ENCODE peak calls at places on chromosome 6, in ten cellular contexts. T is fibroblast of the aortic adventitia, G is mucosa of descending colon, Z is brain microvascular endothelial cell, I is PC-3, F is psoas muscle, N is A549, U is cardiac fibroblast, O is heart left ventricle, P is tibial artery. B is an unnamed sample.

GRCh38 chr6:30061766-30062458 is 847 bp downstream of the POLR1H start:
- DNase-seq in T (peak), G (peak), Z (no peak), I (peak), F (no peak), N (no peak), U (peak), O (peak), P (no peak), B (no peak)

GRCh38 chr6:138089325-138089724 is 17.9 kb downstream of the PERP start:
- DNase-seq in T (no peak), G (no peak), Z (no peak), I (no peak), F (no peak), N (no peak), U (no peak), O (no peak), P (no peak), B (no peak)

GRCh38 chr6:85864453-85865401 is 222.0 kb upstream of the SYNCRIP start:
- DNase-seq in T (peak), G (no peak), Z (no peak), I (peak), F (no peak), N (no peak), U (peak), O (no peak), P (no peak), B (no peak)

GRCh38 chr6:113632220-113632864 is 224.8 kb upstream of the MARCKS start:
- DNase-seq in T (peak), G (peak), Z (peak), I (peak), F (peak), N (peak), U (peak), O (peak), P (peak), B (peak)

GRCh38 chr6:10951675-10952282 is 64.9 kb downstream of the SYCP2L start:
- DNase-seq in T (peak), G (no peak), Z (peak), I (peak), F (no peak), N (peak), U (peak), O (no peak), P (no peak), B (no peak)

GRCh38 chr6:148064406-148065134 is 278.1 kb upstream of the SASH1 start:
- DNase-seq in T (peak), G (no peak), Z (peak), I (peak), F (no peak), N (no peak), U (peak), O (peak), P (no peak), B (no peak)

GRCh38 chr6:101226677-101227135 is 166.8 kb upstream of the GRIK2 start:
- DNase-seq in T (peak), G (peak), Z (peak), I (peak), F (no peak), N (peak), U (peak), O (no peak), P (no peak), B (no peak)

GRCh38 chr6:23654745-23655144 is 471.3 kb upstream of the NRSN1 start:
- DNase-seq in T (no peak), G (peak), Z (no peak), I (no peak), F (no peak), N (no peak), U (no peak), O (no peak), P (no peak), B (no peak)

GRCh38 chr6:32096394-32097258 is 12.5 kb downstream of the TNXB start:
- DNase-seq in T (no peak), G (no peak), Z (no peak), I (no peak), F (peak), N (no peak), U (no peak), O (no peak), P (no peak), B (no peak)
- H3K4me3 ChIP-seq in T (no peak), G (no peak), Z (no peak), I (no peak), F (peak), N (no peak), U (no peak), O (peak), P (peak), B (no peak)

DNA sequence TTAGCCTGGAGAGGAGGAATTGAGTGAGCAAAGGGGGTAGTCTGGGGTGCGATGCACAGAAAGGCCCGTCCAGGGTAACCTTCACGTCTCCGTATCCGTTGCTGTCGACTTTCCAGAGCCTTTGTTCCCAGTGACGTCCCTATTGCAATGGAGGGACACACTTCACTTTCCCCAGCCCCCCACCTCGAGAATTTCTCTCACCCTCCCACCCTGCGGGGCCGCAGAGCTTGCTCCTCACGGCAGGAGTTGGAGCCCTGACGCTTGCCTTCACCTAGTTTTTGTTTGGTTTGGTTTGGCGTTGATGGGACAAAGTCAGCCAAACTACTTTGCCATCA is 633 bp upstream of the MOXD1 start:
- DNase-seq in T (no peak), G (no peak), Z (no peak), I (no peak), F (no peak), N (no peak), U (no peak), O (no peak), P (no peak), B (no peak)
- H3K4me3 ChIP-seq in T (peak), G (no peak), Z (peak), I (peak), F (peak), N (peak), U (peak), O (peak), P (peak), B (peak)

GRCh38 chr6:39823187-39823815 is 31.1 kb downstream of the DAAM2 start:
- DNase-seq in T (no peak), G (no peak), Z (no peak), I (no peak), F (peak), N (no peak), U (peak), O (peak), P (peak), B (peak)

GRCh38 chr6:39819676-39820075 is 27.5 kb downstream of the DAAM2 start:
- DNase-seq in T (no peak), G (no peak), Z (no peak), I (no peak), F (no peak), N (no peak), U (peak), O (no peak), P (no peak), B (no peak)

GRCh38 chr6:39820553-39820952 is 28.4 kb downstream of the DAAM2 start:
- DNase-seq in T (no peak), G (no peak), Z (no peak), I (no peak), F (no peak), N (no peak), U (no peak), O (no peak), P (no peak), B (no peak)

GRCh38 chr6:39821014-39821738 is 29.0 kb downstream of the DAAM2 start:
- DNase-seq in T (peak), G (no peak), Z (no peak), I (no peak), F (no peak), N (no peak), U (no peak), O (no peak), P (no peak), B (no peak)

DNA sequence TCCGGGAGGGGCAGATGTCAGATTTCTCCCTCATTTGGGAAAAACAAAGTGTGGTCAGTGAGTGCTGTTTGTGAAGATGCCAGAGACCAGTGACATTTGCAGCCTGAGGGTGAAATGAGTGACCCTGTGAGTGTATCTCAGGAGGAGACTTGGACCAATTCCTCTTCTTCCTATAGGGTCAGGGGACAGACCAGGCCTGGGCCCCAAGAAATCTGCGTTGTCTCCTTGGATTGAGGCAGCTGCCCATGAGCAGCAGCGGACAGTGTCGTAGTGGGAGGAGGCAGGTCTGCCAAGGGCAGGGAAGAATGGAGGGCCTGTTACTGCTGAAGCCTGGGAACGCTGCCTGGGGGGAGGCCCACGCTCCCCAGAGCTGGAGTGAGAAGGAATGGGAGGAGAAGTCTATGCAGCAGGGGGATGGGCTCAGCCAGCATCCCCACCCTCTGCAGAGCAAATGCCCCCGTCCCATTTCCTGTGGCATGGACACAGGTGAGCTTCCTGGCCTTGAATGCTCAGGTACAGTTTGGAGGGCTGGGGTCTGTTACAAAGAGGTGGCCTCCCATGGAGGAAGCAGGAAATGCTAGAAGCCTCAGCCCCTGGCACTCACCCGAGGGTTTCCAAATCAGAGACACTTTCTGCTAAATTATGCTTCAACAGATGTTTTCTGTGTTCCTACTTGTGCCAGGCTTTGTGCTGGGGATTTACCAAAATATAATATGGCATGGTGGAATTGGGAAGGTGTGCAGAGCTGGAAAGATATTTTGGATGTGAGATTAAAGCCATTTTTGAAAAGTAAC is 29.8 kb downstream of the DAAM2 start:
- DNase-seq in T (peak), G (no peak), Z (no peak), I (no peak), F (peak), N (no peak), U (no peak), O (peak), P (peak), B (no peak)
- H3K4me3 ChIP-seq in T (no peak), G (no peak), Z (peak), I (no peak), F (peak), N (no peak), U (peak), O (peak), P (peak), B (peak)

DNA sequence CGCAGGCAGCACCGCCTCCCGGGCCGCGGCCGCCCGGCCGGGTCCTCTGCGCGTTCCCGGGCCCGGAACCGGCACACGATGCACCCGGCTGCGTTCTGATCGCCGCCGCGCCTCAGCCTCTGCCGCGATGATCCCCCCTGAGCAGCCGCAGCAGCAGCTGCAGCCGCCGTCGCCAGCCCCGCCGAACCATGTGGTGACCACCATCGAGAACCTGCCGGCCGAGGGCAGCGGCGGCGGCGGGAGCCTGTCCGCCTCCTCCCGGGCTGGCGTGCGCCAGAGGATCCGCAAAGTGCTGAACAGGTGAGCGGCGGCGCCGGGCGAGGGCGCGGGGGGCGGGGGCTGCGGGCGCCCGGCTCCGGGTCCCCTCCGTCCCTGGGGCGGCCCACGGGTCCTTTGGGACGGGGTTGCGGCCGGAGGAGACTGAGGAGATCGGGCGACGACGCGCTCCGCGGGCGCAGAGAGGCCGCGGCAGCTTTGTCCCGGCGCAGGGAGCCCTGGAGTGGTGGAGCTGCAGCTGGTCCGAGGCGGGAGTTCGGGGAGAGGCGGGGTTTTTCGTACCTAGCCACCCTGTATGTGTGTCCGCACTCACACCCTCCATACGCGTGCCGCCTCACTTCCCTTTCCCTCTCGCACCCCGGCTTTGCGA is 659 bp downstream of the SLC35F1 start:
- DNase-seq in T (no peak), G (no peak), Z (no peak), I (no peak), F (no peak), N (no peak), U (no peak), O (no peak), P (no peak), B (no peak)
- H3K4me3 ChIP-seq in T (peak), G (no peak), Z (peak), I (no peak), F (peak), N (peak), U (peak), O (peak), P (peak), B (peak)

GRCh38 chr6:107491791-107492674 is 2.1 kb downstream of the SOBP start:
- DNase-seq in T (peak), G (no peak), Z (peak), I (no peak), F (peak), N (no peak), U (peak), O (peak), P (peak), B (peak)
- H3K4me3 ChIP-seq in T (peak), G (no peak), Z (no peak), I (no peak), F (peak), N (peak), U (peak), O (peak), P (peak), B (peak)

DNA sequence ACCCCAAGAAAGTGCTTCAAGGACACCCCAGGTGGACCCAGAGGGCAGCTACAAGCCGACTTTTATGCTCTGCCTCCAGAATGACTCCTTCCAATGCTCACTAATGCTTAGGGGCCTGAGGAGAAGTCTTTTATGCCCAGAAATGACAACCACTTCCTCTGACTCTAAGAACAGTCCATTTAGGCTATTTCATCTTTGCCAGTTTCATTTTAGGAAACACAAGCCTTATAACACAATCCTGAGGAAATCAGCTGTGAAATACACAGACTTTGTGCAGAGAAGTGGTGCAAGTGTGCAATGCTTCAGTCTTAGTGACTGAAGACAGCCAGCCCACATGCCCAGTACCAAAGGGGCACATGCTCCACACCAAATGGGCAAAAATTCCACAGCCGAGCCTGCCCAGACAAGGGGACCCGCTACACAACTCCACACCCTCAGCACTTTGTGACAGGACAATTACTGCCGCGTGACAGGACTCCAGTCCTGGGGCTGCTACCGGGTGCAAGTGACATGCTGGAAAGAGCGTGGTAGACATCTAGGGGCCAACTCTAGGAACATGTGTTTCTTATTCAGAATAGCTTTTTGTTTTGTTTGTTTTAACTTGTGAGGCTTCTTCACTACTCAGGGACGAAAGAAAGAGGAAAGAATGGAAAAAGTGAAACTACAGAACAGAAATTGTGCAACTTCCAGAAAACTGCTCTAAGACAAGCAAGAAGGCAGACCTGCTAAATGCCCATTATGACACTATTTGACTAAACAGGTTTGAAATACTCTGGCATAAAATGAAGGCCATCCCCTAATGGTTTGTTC is 28.2 kb upstream of the PLAGL1 start:
- DNase-seq in T (peak), G (peak), Z (no peak), I (no peak), F (no peak), N (no peak), U (peak), O (peak), P (peak), B (no peak)
- H3K4me3 ChIP-seq in T (peak), G (no peak), Z (peak), I (no peak), F (peak), N (no peak), U (peak), O (peak), P (peak), B (no peak)

GRCh38 chr6:157594292-157594691 is 213.3 kb downstream of the ZDHHC14 start:
- DNase-seq in T (no peak), G (no peak), Z (no peak), I (no peak), F (no peak), N (no peak), U (no peak), O (no peak), P (no peak), B (no peak)
- H3K4me3 ChIP-seq in T (no peak), G (no peak), Z (no peak), I (no peak), F (no peak), N (no peak), U (no peak), O (no peak), P (no peak), B (no peak)

DNA sequence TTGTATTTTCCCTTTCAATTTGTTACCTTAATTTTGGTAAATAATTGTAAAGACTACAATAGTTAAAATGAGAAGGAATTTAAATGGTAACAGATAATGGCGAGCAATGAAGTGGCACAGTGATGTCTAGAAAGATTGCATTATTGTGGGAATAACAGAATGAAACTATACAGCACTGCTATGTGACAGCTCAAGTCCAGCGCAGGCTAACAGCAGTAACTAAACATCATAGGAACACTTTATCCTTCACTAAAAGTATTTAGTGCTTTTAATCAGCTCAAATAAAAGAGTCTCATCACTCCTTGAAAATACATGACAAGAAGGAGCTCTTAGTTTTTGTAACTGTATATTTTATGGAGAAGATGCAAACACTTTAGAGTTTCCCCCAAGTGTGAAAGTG is 190.8 kb downstream of the TENT5A start:
- DNase-seq in T (peak), G (no peak), Z (no peak), I (no peak), F (no peak), N (no peak), U (no peak), O (no peak), P (no peak), B (no peak)
- H3K4me3 ChIP-seq in T (no peak), G (no peak), Z (no peak), I (no peak), F (no peak), N (no peak), U (no peak), O (peak), P (peak), B (peak)

GRCh38 chr6:111573118-111573883 is 32.4 kb downstream of the TRAF3IP2 start:
- DNase-seq in T (peak), G (no peak), Z (peak), I (peak), F (no peak), N (no peak), U (peak), O (no peak), P (peak), B (peak)
- H3K4me3 ChIP-seq in T (no peak), G (no peak), Z (no peak), I (no peak), F (no peak), N (no peak), U (no peak), O (no peak), P (no peak), B (no peak)

GRCh38 chr6:166097914-166098522 is 69.6 kb downstream of the TBXT start:
- DNase-seq in T (peak), G (peak), Z (peak), I (peak), F (peak), N (peak), U (peak), O (peak), P (peak), B (peak)
- H3K4me3 ChIP-seq in T (peak), G (no peak), Z (peak), I (no peak), F (peak), N (peak), U (no peak), O (peak), P (peak), B (peak)

B was measured in tibial nerve.